ENCODE peak calls at places on chromosomes 7 and 10, in four cellular contexts. One of them, this sample, is unnamed. For H3K4me1, the result is how much of the 10 kb centered on the place peaks cover.

GRCh38 chr7:7870590-7870989 is 98.0 kb upstream of the GLCCI1 start:
- DNase-seq in mesendoderm: no peak
- DNase-seq in cardiac muscle cell: no peak
- DNase-seq in stomach: no peak
- DNase-seq in this sample: no peak

GRCh38 chr10:33494694-33495093 is 160.2 kb upstream of the NRP1 start:
- DNase-seq in stomach: no peak
- DNase-seq in mesendoderm: no peak
- DNase-seq in cardiac muscle cell: no peak
- DNase-seq in this sample: no peak

GRCh38 chr7:1535695-1536094 is 5.2 kb downstream of the MAFK start:
- DNase-seq in cardiac muscle cell: no peak
- DNase-seq in stomach: no peak
- DNase-seq in mesendoderm: no peak
- DNase-seq in this sample: no peak

GRCh38 chr10:114166053-114166452 is 8.0 kb downstream of the CCDC186 start:
- DNase-seq in stomach: no peak
- DNase-seq in cardiac muscle cell: peak
- DNase-seq in mesendoderm: peak
- DNase-seq in this sample: peak

GRCh38 chr7:80656029-80656428 is 17.6 kb downstream of the CD36 start:
- DNase-seq in stomach: no peak
- DNase-seq in mesendoderm: no peak
- DNase-seq in cardiac muscle cell: no peak
- DNase-seq in this sample: no peak

GRCh38 chr10:11250304-11250703 is 232.6 kb downstream of the CELF2 start:
- DNase-seq in mesendoderm: no peak
- DNase-seq in stomach: no peak
- DNase-seq in cardiac muscle cell: no peak
- DNase-seq in this sample: no peak

GRCh38 chr7:68730194-68730593 is 868.1 kb upstream of the AUTS2 start:
- DNase-seq in cardiac muscle cell: no peak
- DNase-seq in stomach: no peak
- DNase-seq in mesendoderm: no peak
- DNase-seq in this sample: peak

GRCh38 chr10:8296742-8297101 is 242.2 kb downstream of the GATA3 start:
- DNase-seq in mesendoderm: no peak
- DNase-seq in cardiac muscle cell: no peak
- DNase-seq in stomach: no peak
- DNase-seq in this sample: no peak

GRCh38 chr10:124232686-124233545 is 139.5 kb upstream of the CHST15 start:
- DNase-seq in cardiac muscle cell: no peak
- DNase-seq in stomach: no peak
- DNase-seq in mesendoderm: no peak
- DNase-seq in this sample: peak

GRCh38 chr7:48285365-48285764 is 114.1 kb downstream of the ABCA13 start:
- DNase-seq in stomach: no peak
- DNase-seq in cardiac muscle cell: no peak
- DNase-seq in mesendoderm: peak
- DNase-seq in this sample: no peak

GRCh38 chr10:71213127-71213616 is 802 bp downstream of the UNC5B start:
- DNase-seq in cardiac muscle cell: peak
- DNase-seq in mesendoderm: peak
- DNase-seq in stomach: peak
- DNase-seq in this sample: peak

GRCh38 chr7:13077466-13077865 is 390.0 kb downstream of the ARL4A start:
- DNase-seq in cardiac muscle cell: peak
- DNase-seq in mesendoderm: no peak
- DNase-seq in stomach: no peak
- DNase-seq in this sample: no peak

GRCh38 chr7:86687831-86688230 is 44.1 kb downstream of the GRM3 start:
- DNase-seq in stomach: no peak
- DNase-seq in cardiac muscle cell: no peak
- DNase-seq in mesendoderm: no peak
- DNase-seq in this sample: no peak

GRCh38 chr7:104926905-104927454 is 87.0 kb upstream of the KMT2E start:
- DNase-seq in mesendoderm: peak
- DNase-seq in cardiac muscle cell: no peak
- DNase-seq in stomach: peak
- DNase-seq in this sample: peak

GRCh38 chr7:112898432-112899290 is 108.5 kb upstream of the TMEM168 start:
- DNase-seq in mesendoderm: peak
- DNase-seq in stomach: peak
- DNase-seq in cardiac muscle cell: peak
- DNase-seq in this sample: peak

GRCh38 chr10:114995468-114995867 is 57.5 kb downstream of the TRUB1 start:
- DNase-seq in cardiac muscle cell: no peak
- DNase-seq in stomach: no peak
- DNase-seq in mesendoderm: no peak
- DNase-seq in this sample: no peak

GRCh38 chr7:71484381-71484780 is 352.4 kb downstream of the GALNT17 start:
- DNase-seq in cardiac muscle cell: no peak
- DNase-seq in mesendoderm: no peak
- DNase-seq in stomach: no peak
- DNase-seq in this sample: no peak

GRCh38 chr7:28956608-28957063 is 1.5 kb downstream of the TRIL start:
- DNase-seq in mesendoderm: peak
- DNase-seq in cardiac muscle cell: peak
- DNase-seq in stomach: peak
- DNase-seq in this sample: peak

GRCh38 chr10:48291190-48291589 is 15.3 kb upstream of the MAPK8 start:
- DNase-seq in cardiac muscle cell: no peak
- DNase-seq in stomach: no peak
- DNase-seq in mesendoderm: no peak
- DNase-seq in this sample: peak

GRCh38 chr7:56026538-56026937 is 24.7 kb downstream of the PSPH start:
- DNase-seq in stomach: no peak
- DNase-seq in cardiac muscle cell: no peak
- DNase-seq in mesendoderm: no peak
- DNase-seq in this sample: no peak

GRCh38 chr10:132185601-132186487 is 904 bp upstream of the DPYSL4 start:
- DNase-seq in stomach: peak
- DNase-seq in mesendoderm: peak
- DNase-seq in cardiac muscle cell: peak
- DNase-seq in this sample: peak

GRCh38 chr10:88107698-88108097 is 244.3 kb downstream of the PTEN start:
- DNase-seq in mesendoderm: no peak
- DNase-seq in cardiac muscle cell: no peak
- DNase-seq in stomach: no peak
- DNase-seq in this sample: no peak
- H3K4me1 ChIP-seq in mesendoderm: under half
- H3K4me1 ChIP-seq in cardiac muscle cell: under half
- H3K4me1 ChIP-seq in stomach: under half
- H3K4me1 ChIP-seq in this sample: under half

DNA sequence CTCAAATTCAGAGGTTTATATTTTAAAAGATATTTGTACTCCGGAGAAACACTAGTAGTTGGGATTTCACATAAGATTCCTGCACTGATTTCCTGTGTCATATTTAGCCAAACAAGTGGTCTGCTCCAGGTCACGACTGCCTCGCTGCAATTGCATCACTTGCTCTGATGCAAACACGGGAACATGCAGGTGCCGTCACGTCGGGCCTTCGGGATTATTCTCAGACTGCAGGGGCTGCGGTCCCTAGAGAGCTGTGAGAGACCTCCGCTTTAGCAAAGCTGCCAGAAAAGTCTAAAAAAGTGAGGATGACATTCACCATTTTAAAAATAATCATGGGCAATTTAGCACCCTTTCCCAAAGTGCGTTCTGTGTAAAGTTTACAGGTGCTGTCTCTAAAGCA is 93.5 kb upstream of the DDC start:
- DNase-seq in mesendoderm: no peak
- DNase-seq in cardiac muscle cell: no peak
- DNase-seq in stomach: no peak
- DNase-seq in this sample: no peak
- H3K4me1 ChIP-seq in mesendoderm: under half
- H3K4me1 ChIP-seq in cardiac muscle cell: under half
- H3K4me1 ChIP-seq in stomach: half or more
- H3K4me1 ChIP-seq in this sample: under half

GRCh38 chr10:101216631-101217425 is 12.4 kb downstream of the LBX1 start:
- DNase-seq in cardiac muscle cell: no peak
- DNase-seq in stomach: no peak
- DNase-seq in mesendoderm: no peak
- DNase-seq in this sample: no peak

GRCh38 chr10:101216207-101216607 is 13.1 kb downstream of the LBX1 start:
- DNase-seq in stomach: no peak
- DNase-seq in mesendoderm: no peak
- DNase-seq in cardiac muscle cell: no peak
- DNase-seq in this sample: no peak

GRCh38 chr10:101215397-101216206 is 13.7 kb downstream of the LBX1 start:
- DNase-seq in cardiac muscle cell: no peak
- DNase-seq in stomach: no peak
- DNase-seq in mesendoderm: no peak
- DNase-seq in this sample: no peak

GRCh38 chr10:101217450-101218281 is 11.6 kb downstream of the LBX1 start:
- DNase-seq in mesendoderm: peak
- DNase-seq in cardiac muscle cell: peak
- DNase-seq in stomach: no peak
- DNase-seq in this sample: peak

GRCh38 chr10:101214446-101215396 is 14.5 kb downstream of the LBX1 start:
- DNase-seq in cardiac muscle cell: peak
- DNase-seq in stomach: peak
- DNase-seq in mesendoderm: peak
- DNase-seq in this sample: peak
- H3K4me1 ChIP-seq in cardiac muscle cell: under half
- H3K4me1 ChIP-seq in stomach: under half
- H3K4me1 ChIP-seq in mesendoderm: under half
- H3K4me1 ChIP-seq in this sample: under half

GRCh38 chr10:79321494-79321882 is 25.8 kb upstream of the PPIF start:
- DNase-seq in mesendoderm: no peak
- DNase-seq in cardiac muscle cell: no peak
- DNase-seq in stomach: no peak
- DNase-seq in this sample: no peak

GRCh38 chr10:79322616-79323566 is 24.4 kb upstream of the PPIF start:
- DNase-seq in stomach: peak
- DNase-seq in mesendoderm: no peak
- DNase-seq in cardiac muscle cell: peak
- DNase-seq in this sample: peak

GRCh38 chr10:79321951-79322350 is 25.3 kb upstream of the PPIF start:
- DNase-seq in cardiac muscle cell: no peak
- DNase-seq in mesendoderm: no peak
- DNase-seq in stomach: no peak
- DNase-seq in this sample: no peak

GRCh38 chr10:79319372-79319771 is 27.9 kb upstream of the PPIF start:
- DNase-seq in mesendoderm: no peak
- DNase-seq in stomach: no peak
- DNase-seq in cardiac muscle cell: no peak
- DNase-seq in this sample: no peak

GRCh38 chr10:79320785-79321493 is 26.3 kb upstream of the PPIF start:
- DNase-seq in mesendoderm: no peak
- DNase-seq in stomach: no peak
- DNase-seq in cardiac muscle cell: peak
- DNase-seq in this sample: no peak
- H3K4me1 ChIP-seq in mesendoderm: under half
- H3K4me1 ChIP-seq in stomach: half or more
- H3K4me1 ChIP-seq in cardiac muscle cell: under half
- H3K4me1 ChIP-seq in this sample: under half

This sample was measured in small intestine.